ENCODE peak calls at places on chromosomes 3 and 15, in ten cellular contexts. W is stimulated activated CD8-positive, alpha-beta memory T cell treated with anti-CD3 and anti-CD28 coated beads, Interleukin-12 subunit alpha, Interleukin-12 subunit beta, amount 100 ng/mL, for 4 hours; I is hippocampal formation; N is CD4-positive, alpha-beta T cell; Z is OCI-M1; D is breast epithelium; J is DMS79; A is Right ventricle myocardium superior; X is fibroblast of the aortic adventitia; G is NCI-H1417. T is an unnamed sample.

GRCh38 chr3:122996038-122996580 is 31.5 kb downstream of the SEMA5B start:
- DNase-seq in W (no peak), I (peak), N (no peak), Z (no peak), D (no peak), J (peak), A (no peak), X (no peak), G (no peak), T (no peak)

GRCh38 chr3:169286992-169287391 is 376.5 kb downstream of the MECOM start:
- DNase-seq in W (no peak), I (no peak), N (no peak), Z (no peak), D (no peak), J (peak), A (no peak), X (no peak), G (peak), T (no peak)

GRCh38 chr3:161332792-161333191 is 38.5 kb downstream of the SPTSSB start:
- DNase-seq in W (no peak), I (no peak), N (no peak), Z (no peak), D (no peak), J (no peak), A (no peak), X (no peak), G (no peak), T (no peak)

GRCh38 chr3:175512700-175513099 is 653.6 kb downstream of the NAALADL2 start:
- DNase-seq in W (no peak), I (peak), N (no peak), Z (no peak), D (no peak), J (no peak), A (no peak), X (no peak), G (no peak), T (no peak)

GRCh38 chr3:134650431-134651346 is at the start of gene KY:
- DNase-seq in W (no peak), I (peak), N (no peak), Z (no peak), D (no peak), J (peak), A (peak), X (peak), G (peak), T (no peak)

GRCh38 chr15:91407237-91407889 is 307.3 kb downstream of the SV2B start:
- DNase-seq in W (no peak), I (no peak), N (no peak), Z (no peak), D (no peak), J (no peak), A (no peak), X (peak), G (no peak), T (no peak)

GRCh38 chr3:183764854-183765731 is 60.3 kb downstream of the MAP6D1 start:
- DNase-seq in W (no peak), I (no peak), N (no peak), Z (no peak), D (no peak), J (no peak), A (no peak), X (peak), G (no peak), T (no peak)

GRCh38 chr3:104909188-104909587 is 457.5 kb upstream of the ALCAM start:
- DNase-seq in W (no peak), I (peak), N (no peak), Z (no peak), D (no peak), J (no peak), A (no peak), X (peak), G (peak), T (no peak)

GRCh38 chr3:14476583-14477265 is 63.4 kb downstream of the GRIP2 start:
- DNase-seq in W (no peak), I (no peak), N (no peak), Z (no peak), D (no peak), J (no peak), A (peak), X (no peak), G (no peak), T (no peak)

GRCh38 chr3:181326637-181327223 is 337.2 kb upstream of the DNAJC19 start:
- DNase-seq in W (no peak), I (peak), N (no peak), Z (peak), D (no peak), J (no peak), A (no peak), X (peak), G (peak), T (no peak)

GRCh38 chr3:5699811-5700210 is 512.3 kb downstream of the EDEM1 start:
- DNase-seq in W (no peak), I (no peak), N (no peak), Z (no peak), D (no peak), J (no peak), A (no peak), X (no peak), G (no peak), T (no peak)

GRCh38 chr15:41256577-41257038 is 25.5 kb downstream of the CHP1 start:
- DNase-seq in W (no peak), I (no peak), N (no peak), Z (no peak), D (no peak), J (no peak), A (no peak), X (peak), G (no peak), T (no peak)

GRCh38 chr3:38579146-38579545 is 70.3 kb downstream of the SCN5A start:
- DNase-seq in W (no peak), I (no peak), N (no peak), Z (no peak), D (no peak), J (no peak), A (peak), X (peak), G (no peak), T (no peak)

GRCh38 chr3:133834621-133835417 is 29.2 kb downstream of the SRPRB start:
- DNase-seq in W (no peak), I (no peak), N (no peak), Z (no peak), D (no peak), J (no peak), A (no peak), X (no peak), G (no peak), T (no peak)

GRCh38 chr3:52396011-52396906 is 48.6 kb downstream of the SEMA3G start:
- DNase-seq in W (no peak), I (no peak), N (no peak), Z (no peak), D (no peak), J (no peak), A (peak), X (no peak), G (no peak), T (no peak)

GRCh38 chr15:36468746-36469145 is 110.7 kb upstream of the CDIN1 start:
- DNase-seq in W (no peak), I (no peak), N (no peak), Z (peak), D (no peak), J (peak), A (no peak), X (peak), G (peak), T (no peak)

GRCh38 chr3:59812778-59813558 is 763.1 kb upstream of the CFAP20DC start:
- DNase-seq in W (no peak), I (no peak), N (no peak), Z (no peak), D (no peak), J (no peak), A (peak), X (peak), G (no peak), T (no peak)

GRCh38 chr3:79012530-79012913 is 755.3 kb downstream of the ROBO1 start:
- DNase-seq in W (no peak), I (no peak), N (no peak), Z (no peak), D (no peak), J (no peak), A (no peak), X (no peak), G (no peak), T (no peak)

GRCh38 chr3:158918008-158918407 is 116.2 kb downstream of the MFSD1 start:
- DNase-seq in W (no peak), I (peak), N (no peak), Z (peak), D (no peak), J (no peak), A (no peak), X (peak), G (peak), T (no peak)

GRCh38 chr3:46820852-46821251 is 42.4 kb downstream of the MYL3 start:
- DNase-seq in W (no peak), I (no peak), N (no peak), Z (no peak), D (no peak), J (no peak), A (no peak), X (no peak), G (no peak), T (no peak)

T was measured in activated gamma-delta T cell.